ENCODE peak calls at places on chromosomes 12 and 14, in seven cellular contexts. O is stomach, G is suprapubic skin, L is endothelial cell of umbilical vein, J is HCT116, M is sigmoid colon, C is prostate gland. R is an unnamed sample. For H3K36me3, the result is how much of the 10 kb centered on the place peaks cover.

GRCh38 chr12:67068204-67068731 is 200.9 kb upstream of the CAND1 start:
- DNase-seq in O (no peak), G (no peak), L (no peak), J (no peak), M (no peak), C (no peak), R (peak)

GRCh38 chr12:10365716-10366433 is 24.0 kb downstream of the KLRK1 start:
- DNase-seq in O (no peak), G (no peak), L (peak), J (peak), M (no peak), C (no peak), R (no peak)

GRCh38 chr12:49932023-49932422 is 18.5 kb upstream of the AQP2 start:
- DNase-seq in O (no peak), G (no peak), L (no peak), J (no peak), M (no peak), C (no peak), R (no peak)

GRCh38 chr12:53932915-53933314 is 5.7 kb upstream of the HOXC13 start:
- DNase-seq in O (no peak), G (no peak), L (no peak), J (no peak), M (no peak), C (no peak), R (no peak)

GRCh38 chr12:53939141-53940108 is 794 bp downstream of the HOXC13 start:
- DNase-seq in O (no peak), G (no peak), L (no peak), J (no peak), M (no peak), C (peak), R (peak)

GRCh38 chr14:95421741-95422140 is 94.7 kb downstream of the SYNE3 start:
- DNase-seq in O (no peak), G (no peak), L (no peak), J (no peak), M (no peak), C (no peak), R (no peak)

GRCh38 chr14:90559811-90560492 is 163.1 kb downstream of the CALM1 start:
- DNase-seq in O (no peak), G (no peak), L (no peak), J (no peak), M (no peak), C (no peak), R (no peak)

GRCh38 chr12:87259405-87259804 is 769.8 kb downstream of the C12orf50 start:
- DNase-seq in O (no peak), G (no peak), L (peak), J (no peak), M (no peak), C (no peak), R (no peak)

GRCh38 chr12:104720346-104721064 is 237.6 kb downstream of the SLC41A2 start:
- DNase-seq in O (peak), G (no peak), L (peak), J (no peak), M (no peak), C (no peak), R (no peak)

GRCh38 chr14:54854181-54854580 is 48.4 kb downstream of the GCH1 start:
- DNase-seq in O (no peak), G (no peak), L (no peak), J (no peak), M (no peak), C (no peak), R (peak)

GRCh38 chr14:102213984-102214658 is 74.4 kb downstream of the WDR20 start:
- DNase-seq in O (no peak), G (no peak), L (no peak), J (no peak), M (no peak), C (no peak), R (peak)

GRCh38 chr12:7994731-7995205 is 37.7 kb upstream of the FOXJ2 start:
- DNase-seq in O (no peak), G (no peak), L (no peak), J (no peak), M (no peak), C (no peak), R (peak)

GRCh38 chr12:62726471-62726980 is 208.4 kb downstream of the PPM1H start:
- DNase-seq in O (no peak), G (no peak), L (no peak), J (no peak), M (no peak), C (no peak), R (no peak)

GRCh38 chr14:75247286-75247922 is 31.2 kb upstream of the FOS start:
- DNase-seq in O (no peak), G (no peak), L (no peak), J (no peak), M (no peak), C (no peak), R (no peak)

GRCh38 chr14:85536835-85537195 is 6.9 kb downstream of the FLRT2 start:
- DNase-seq in O (no peak), G (no peak), L (no peak), J (no peak), M (no peak), C (no peak), R (no peak)

GRCh38 chr12:12336511-12336910 is 13.5 kb downstream of the MANSC1 start:
- DNase-seq in O (no peak), G (no peak), L (no peak), J (no peak), M (no peak), C (no peak), R (no peak)

GRCh38 chr12:23540572-23540971 is 408.9 kb downstream of the SOX5 start:
- DNase-seq in O (no peak), G (no peak), L (no peak), J (no peak), M (no peak), C (no peak), R (peak)

GRCh38 chr14:32197919-32198318 is 3.9 kb upstream of the RNU6-7 start:
- DNase-seq in O (no peak), G (no peak), L (no peak), J (no peak), M (no peak), C (peak), R (no peak)

GRCh38 chr12:50820177-50820576 is 22.5 kb upstream of the TMPRSS12 start:
- DNase-seq in O (no peak), G (no peak), L (no peak), J (no peak), M (no peak), C (no peak), R (no peak)

GRCh38 chr12:84874125-84874824 is 38.3 kb downstream of the SLC6A15 start:
- DNase-seq in O (no peak), G (no peak), L (peak), J (peak), M (no peak), C (no peak), R (peak)

GRCh38 chr14:23070262-23071129 is 13.2 kb upstream of the CDH24 start:
- DNase-seq in O (no peak), G (no peak), L (no peak), J (no peak), M (no peak), C (no peak), R (no peak)

GRCh38 chr14:22829661-22830328 is at the start of gene MRPL52:
- DNase-seq in O (peak), G (peak), L (peak), J (peak), M (peak), C (peak), R (peak)

GRCh38 chr14:79910086-79910485 is 301.2 kb downstream of the DIO2 start:
- DNase-seq in O (no peak), G (no peak), L (no peak), J (no peak), M (no peak), C (no peak), R (no peak)

GRCh38 chr14:75880512-75880911 is 101.3 kb downstream of the TGFB3 start:
- DNase-seq in O (no peak), G (no peak), L (no peak), J (no peak), M (no peak), C (no peak), R (peak)

GRCh38 chr14:24814944-24815343 is 181.0 kb upstream of the GZMB start:
- DNase-seq in O (no peak), G (no peak), L (no peak), J (no peak), M (no peak), C (no peak), R (no peak)

GRCh38 chr14:24815543-24815942 is 181.6 kb upstream of the GZMB start:
- DNase-seq in O (no peak), G (no peak), L (no peak), J (no peak), M (no peak), C (no peak), R (no peak)

GRCh38 chr14:24816929-24817637 is 183.1 kb upstream of the GZMB start:
- DNase-seq in O (no peak), G (no peak), L (no peak), J (no peak), M (no peak), C (no peak), R (no peak)

GRCh38 chr14:24817638-24818053 is 183.7 kb upstream of the GZMB start:
- DNase-seq in O (no peak), G (no peak), L (no peak), J (no peak), M (no peak), C (no peak), R (peak)

GRCh38 chr14:24816011-24816928 is 182.3 kb upstream of the GZMB start:
- DNase-seq in O (peak), G (no peak), L (no peak), J (no peak), M (no peak), C (no peak), R (no peak)
- TF ChIP-seq POLR2AphosphoS5 in O (no peak), G (no peak), L (no peak), J (no peak), M (no peak), C (no peak), R (no peak)

GRCh38 chr14:59190372-59190771 is 1.9 kb downstream of the DAAM1 start:
- DNase-seq in O (no peak), G (no peak), L (no peak), J (no peak), M (no peak), C (no peak), R (peak)
- TF ChIP-seq CTCF in O (no peak), G (no peak), L (no peak), J (no peak), M (no peak), C (no peak), R (peak)

DNA sequence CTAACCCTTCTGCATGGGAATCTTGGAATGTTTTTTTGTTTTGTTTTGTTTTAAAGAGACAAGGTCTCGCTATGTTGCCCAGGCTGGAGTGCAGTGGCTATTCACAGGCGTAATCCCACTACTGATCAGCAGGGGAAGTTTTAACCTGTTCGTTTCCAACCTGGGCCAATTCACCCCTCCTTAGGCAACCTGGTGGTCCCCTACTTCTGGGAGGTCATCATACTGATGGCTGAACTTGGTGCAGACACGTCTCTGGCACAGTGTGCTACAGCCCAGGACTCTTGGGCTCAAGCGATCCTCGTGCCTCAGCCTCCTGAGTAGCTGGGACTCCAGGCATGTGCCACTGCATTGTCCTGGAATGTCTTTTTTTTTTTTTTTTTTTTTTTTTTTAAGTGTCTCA is 48.9 kb upstream of the ISM2 start:
- DNase-seq in O (no peak), G (no peak), L (no peak), J (no peak), M (no peak), C (no peak), R (peak)
- H3K36me3 ChIP-seq in O (under half), G (under half), L (under half), J (under half), M (under half), C (under half), R (under half)

GRCh38 chr12:1913377-1914115 is 4.9 kb downstream of the CACNA2D4 start:
- DNase-seq in O (peak), G (no peak), L (no peak), J (no peak), M (no peak), C (peak), R (no peak)

GRCh38 chr12:1916396-1917171 is 1.9 kb downstream of the CACNA2D4 start:
- DNase-seq in O (peak), G (no peak), L (no peak), J (no peak), M (peak), C (no peak), R (no peak)

GRCh38 chr12:1915082-1915968 is 3.1 kb downstream of the CACNA2D4 start:
- DNase-seq in O (peak), G (no peak), L (no peak), J (no peak), M (peak), C (no peak), R (no peak)

GRCh38 chr12:1912580-1913376 is 5.7 kb downstream of the CACNA2D4 start:
- DNase-seq in O (peak), G (no peak), L (peak), J (no peak), M (no peak), C (no peak), R (no peak)

DNA sequence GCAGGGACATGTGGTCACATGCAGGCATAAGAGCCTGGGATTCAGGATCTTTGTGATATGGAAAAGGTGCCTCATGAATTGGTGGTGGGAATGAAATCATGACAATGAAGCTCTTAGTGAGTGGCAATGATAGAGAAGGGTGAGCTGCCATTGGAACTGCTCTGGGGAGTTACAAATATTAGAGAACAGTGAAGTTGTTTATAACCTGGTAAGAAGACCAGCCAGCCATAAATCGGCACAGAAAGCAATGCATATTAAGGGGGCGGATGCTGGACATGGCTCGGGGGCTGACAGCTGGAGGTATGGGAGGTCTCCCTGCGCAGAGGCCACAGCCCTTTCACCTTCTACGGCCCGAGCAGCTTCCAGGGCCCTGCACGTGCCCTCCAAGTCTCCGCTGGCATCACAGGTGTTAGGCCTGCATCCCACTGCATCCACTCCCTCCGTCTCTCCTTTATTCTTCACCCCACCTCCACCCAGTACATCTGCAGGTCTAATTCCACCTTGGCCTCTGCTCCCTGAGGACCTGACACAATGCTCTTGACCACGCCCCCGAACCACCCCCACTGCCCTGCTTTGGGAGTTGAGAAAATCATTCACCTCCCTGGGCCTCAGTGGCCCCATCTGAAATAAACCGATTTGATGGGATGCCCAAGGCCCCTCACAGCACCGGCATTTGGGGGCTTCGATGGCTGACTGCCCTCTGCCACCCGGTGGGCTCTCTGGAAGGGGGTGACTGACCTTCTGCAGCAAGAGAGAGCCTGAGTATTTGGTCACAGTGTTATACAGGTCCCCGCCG is 4.1 kb downstream of the CACNA2D4 start:
- DNase-seq in O (peak), G (no peak), L (no peak), J (no peak), M (peak), C (no peak), R (no peak)
- TF ChIP-seq POLR2AphosphoS5 in O (no peak), G (no peak), L (no peak), J (no peak), M (no peak), C (no peak), R (no peak)

R was measured in GM23338.